ENCODE peak calls at places on chromosomes 11 and 22, in six cellular contexts. P is IMR-90, L is mesenchymal stem cell, O is neuronal stem cell, B is trophoblast cell, Z is H1. T is an unnamed sample.

GRCh38 chr11:68322031-68322388 is 9.6 kb downstream of the LRP5 start:
- DNase-seq in P (no peak), L (no peak), O (no peak), B (no peak), Z (no peak), T (no peak)

GRCh38 chr11:19725379-19726079 is 12.9 kb downstream of the NAV2 start:
- DNase-seq in P (no peak), L (no peak), O (no peak), B (peak; percentile 95), Z (no peak), T (peak; percentile 36)

GRCh38 chr11:114890076-114890475 is 211.7 kb downstream of the NXPE2 start:
- DNase-seq in P (no peak), L (no peak), O (peak; percentile 20), B (no peak), Z (no peak), T (no peak)

GRCh38 chr11:45568031-45568430 is 97.4 kb downstream of the CHST1 start:
- DNase-seq in P (no peak), L (no peak), O (no peak), B (no peak), Z (no peak), T (no peak)

GRCh38 chr11:2664886-2665746 is 34.7 kb downstream of the KCNQ1OT1 start:
- DNase-seq in P (no peak), L (no peak), O (no peak), B (no peak), Z (no peak), T (no peak)

GRCh38 chr11:63908631-63909491 is 8.1 kb downstream of the RCOR2 start:
- DNase-seq in P (no peak), L (no peak), O (no peak), B (no peak), Z (no peak), T (no peak)

GRCh38 chr22:24695958-24696511 is 78.5 kb downstream of the PIWIL3 start:
- DNase-seq in P (peak; percentile 69), L (peak; percentile 51), O (no peak), B (no peak), Z (no peak), T (peak; percentile 82)

GRCh38 chr11:34624069-34624468 is 3.2 kb downstream of the EHF start:
- DNase-seq in P (no peak), L (no peak), O (no peak), B (no peak), Z (no peak), T (no peak)

GRCh38 chr22:46827781-46828180 is 65.3 kb downstream of the TBC1D22A start:
- DNase-seq in P (no peak), L (no peak), O (no peak), B (no peak), Z (no peak), T (no peak)

GRCh38 chr11:73507086-73507485 is 90.8 kb downstream of the FAM168A start:
- DNase-seq in P (peak; percentile 72), L (no peak), O (no peak), B (no peak), Z (no peak), T (no peak)

GRCh38 chr22:49334976-49335375 is 492.7 kb downstream of the BRD1 start:
- DNase-seq in P (no peak), L (no peak), O (no peak), B (no peak), Z (no peak), T (no peak)

GRCh38 chr11:63682045-63682915 is 980 bp downstream of the RTN3 start:
- DNase-seq in P (no peak), L (peak; percentile 60), O (peak; percentile 24), B (peak; percentile 42), Z (no peak), T (peak; percentile 62)

GRCh38 chr22:30230787-30231461 is 15.6 kb downstream of the LIF start:
- DNase-seq in P (no peak), L (no peak), O (no peak), B (no peak), Z (no peak), T (no peak)

GRCh38 chr11:118139578-118139977 is 13.0 kb downstream of the SCN4B start:
- DNase-seq in P (no peak), L (no peak), O (no peak), B (peak; percentile 21), Z (no peak), T (no peak)

GRCh38 chr22:43399338-43399979 is 12.4 kb upstream of the MPPED1 start:
- DNase-seq in P (no peak), L (no peak), O (no peak), B (no peak), Z (no peak), T (no peak)

GRCh38 chr22:37454857-37455686 is 27.8 kb upstream of the ELFN2 start:
- DNase-seq in P (peak; percentile 89), L (peak; percentile 96), O (no peak), B (peak; percentile 44), Z (no peak), T (peak; percentile 73)

GRCh38 chr22:49933236-49933921 is 14.9 kb downstream of the CRELD2 start:
- DNase-seq in P (no peak), L (no peak), O (no peak), B (no peak), Z (no peak), T (no peak)

GRCh38 chr11:86803641-86804040 is 3.3 kb downstream of the PRSS23 start:
- DNase-seq in P (no peak), L (no peak), O (no peak), B (no peak), Z (no peak), T (no peak)

GRCh38 chr11:86802601-86803051 is 2.3 kb downstream of the PRSS23 start:
- DNase-seq in P (peak; percentile 57), L (peak; percentile 75), O (no peak), B (no peak), Z (no peak), T (peak; percentile 83)

GRCh38 chr11:86804871-86805415 is 4.6 kb downstream of the PRSS23 start:
- DNase-seq in P (no peak), L (no peak), O (no peak), B (no peak), Z (no peak), T (no peak)

GRCh38 chr11:86802146-86802545 is 1.8 kb downstream of the PRSS23 start:
- DNase-seq in P (no peak), L (no peak), O (no peak), B (no peak), Z (no peak), T (no peak)

GRCh38 chr11:86803136-86803535 is 2.8 kb downstream of the PRSS23 start:
- DNase-seq in P (no peak), L (no peak), O (no peak), B (no peak), Z (no peak), T (no peak)
- H3K4me3 ChIP-seq in P (no peak overlapping the region), L (peak overlapping the region; percentile 87), O (peak overlapping the region; percentile 87), B (no peak overlapping the region), Z (no peak overlapping the region), T (no peak overlapping the region)

DNA sequence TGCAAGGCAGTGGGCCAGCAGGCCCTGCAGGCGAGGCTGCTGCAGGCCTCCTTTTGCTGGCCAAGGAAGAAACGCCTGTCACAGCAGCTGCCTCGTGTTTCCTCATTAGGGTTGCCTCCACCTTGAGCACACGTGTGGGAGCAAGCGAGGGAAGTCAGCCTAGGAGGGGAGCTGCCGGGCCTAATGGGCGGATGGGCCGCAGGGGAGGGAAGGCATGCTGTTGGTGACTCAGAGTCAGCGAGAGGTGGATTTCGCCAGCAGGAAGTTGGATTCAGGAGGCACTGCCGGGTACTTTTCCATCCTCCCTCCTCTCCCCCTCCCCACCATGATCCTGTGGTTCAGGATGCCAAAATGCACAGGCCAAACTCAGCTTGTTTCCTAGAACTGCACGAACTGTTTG is 498.7 kb downstream of the METTL15 start:
- DNase-seq in P (no peak), L (peak; percentile 67), O (no peak), B (no peak), Z (no peak), T (peak; percentile 70)
- H2BK5ac ChIP-seq in P (no peak overlapping the region), L (no peak overlapping the region), O (no peak overlapping the region), B (no peak overlapping the region), Z (no peak overlapping the region), T (no peak overlapping the region)

GRCh38 chr11:61639816-61640443 is 40.3 kb upstream of the DAGLA start:
- DNase-seq in P (peak; percentile 31), L (peak; percentile 63), O (no peak), B (no peak), Z (no peak), T (peak; percentile 47)
- H2AK5ac ChIP-seq in P (no peak overlapping the region), L (no peak overlapping the region), O (no peak overlapping the region), B (no peak overlapping the region), Z (peak overlapping the region; percentile 84), T (no peak overlapping the region)

GRCh38 chr11:102046841-102047240 is 396 bp upstream of the CFAP300 start:
- DNase-seq in P (peak; percentile 25), L (peak; percentile 67), O (no peak), B (no peak), Z (no peak), T (no peak)

GRCh38 chr11:102050927-102051575 is 3.8 kb downstream of the CFAP300 start:
- DNase-seq in P (no peak), L (peak; percentile 73), O (no peak), B (no peak), Z (no peak), T (no peak)

GRCh38 chr11:102047305-102047924 is at the start of gene CFAP300:
- DNase-seq in P (peak; percentile 33), L (peak; percentile 81), O (peak; percentile 55), B (no peak), Z (peak; percentile 15), T (peak; percentile 69)
- H3K4me3 ChIP-seq in P (peak within 1 kb of the TSS; percentile 77), L (peak within 1 kb of the TSS; percentile 86), O (peak within 1 kb of the TSS; percentile 59), B (peak within 1 kb of the TSS; percentile 65), Z (peak within 1 kb of the TSS; percentile 40), T (peak within 1 kb of the TSS; percentile 49)

DNA sequence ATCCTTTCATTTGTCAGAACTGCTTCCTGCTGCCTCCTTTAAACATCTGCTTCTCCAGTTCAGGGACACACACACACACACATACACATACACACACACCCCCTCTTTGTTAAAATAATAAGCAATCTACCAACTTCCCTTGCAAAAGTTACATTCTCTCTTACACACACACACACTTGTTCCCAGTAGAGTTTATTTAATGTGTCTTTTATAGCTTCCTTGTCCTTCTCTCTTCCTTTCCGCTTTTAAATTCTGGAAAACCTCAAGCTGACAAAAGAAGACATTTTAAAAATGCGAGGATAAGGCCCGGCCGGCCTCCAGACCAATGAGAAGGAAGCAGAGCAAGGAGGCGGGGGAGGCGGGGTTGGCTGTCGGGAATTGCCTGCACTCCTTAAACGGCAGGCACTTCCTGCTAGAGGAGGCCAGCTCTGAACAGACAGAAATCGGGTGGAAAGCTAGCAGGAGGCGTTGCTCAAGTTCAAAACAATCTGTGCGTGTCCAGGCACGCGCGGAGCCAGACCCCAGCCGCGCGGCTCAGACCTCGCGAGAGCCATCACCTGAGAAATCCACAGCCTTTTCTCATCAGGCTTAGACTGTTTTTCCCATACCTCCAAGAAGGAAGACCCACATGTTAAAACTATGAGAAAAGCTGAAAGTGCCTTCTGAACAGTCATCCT is 99.9 kb downstream of the MAML2 start:
- DNase-seq in P (peak; percentile 98), L (peak; percentile 99), O (peak; percentile 79), B (peak; percentile 95), Z (peak; percentile 82), T (peak; percentile 96)
- H2BK5ac ChIP-seq in P (peak overlapping the region; percentile 79), L (no peak overlapping the region), O (no peak overlapping the region), B (peak overlapping the region; percentile 97), Z (peak overlapping the region; percentile 38), T (peak overlapping the region; percentile 85)